ENCODE peak calls at places on chromosomes 16 and 17, in five cellular contexts. M is CD4-positive, alpha-beta T cell; E is GOT3; D is central memory CD4-positive, alpha-beta T cell; Y is NCI-H460. X is an unnamed sample.

GRCh38 chr16:28326881-28327610 is 34.7 kb downstream of the SBK1 start:
- DNase-seq in D (peak), M (peak), Y (peak), E (no peak), X (no peak)

GRCh38 chr16:85028638-85029412 is 1.2 kb downstream of the KIAA0513 start:
- DNase-seq in D (peak), E (no peak), Y (no peak), M (peak), X (no peak)

GRCh38 chr17:7552621-7553051 is 3.8 kb downstream of the TNFSF12 start:
- DNase-seq in D (peak), Y (no peak), M (no peak), E (no peak), X (no peak)

GRCh38 chr17:9291912-9292562 is 270.7 kb downstream of the NTN1 start:
- DNase-seq in E (no peak), Y (peak), D (no peak), M (peak), X (no peak)

GRCh38 chr17:78197147-78197830 is 10.1 kb downstream of the AFMID start:
- DNase-seq in E (no peak), M (no peak), Y (no peak), D (no peak), X (no peak)

GRCh38 chr17:19433727-19434340 is 22.8 kb downstream of the RNF112 start:
- DNase-seq in M (no peak), E (no peak), D (no peak), Y (no peak), X (no peak)

GRCh38 chr16:21526923-21527807 is 72.2 kb upstream of the METTL9 start:
- DNase-seq in Y (no peak), D (no peak), M (no peak), E (no peak), X (no peak)

GRCh38 chr16:50940275-50940854 is 198.5 kb downstream of the CYLD start:
- DNase-seq in E (no peak), D (no peak), Y (no peak), M (no peak), X (no peak)

GRCh38 chr16:1057252-1057932 is 15.2 kb upstream of the SSTR5 start:
- DNase-seq in Y (peak), M (peak), D (peak), E (peak), X (no peak)

GRCh38 chr17:71760062-71760720 is 360.6 kb upstream of the SOX9 start:
- DNase-seq in E (no peak), D (no peak), M (no peak), Y (no peak), X (no peak)

GRCh38 chr17:39194089-39194984 is 3.1 kb downstream of the CACNB1 start:
- DNase-seq in E (no peak), D (no peak), Y (peak), M (no peak), X (no peak)

GRCh38 chr17:19714542-19715411 is 1.6 kb downstream of the SLC47A2 start:
- DNase-seq in M (no peak), Y (no peak), D (no peak), E (no peak), X (no peak)

GRCh38 chr16:81539009-81539820 is 94.6 kb downstream of the CMIP start:
- DNase-seq in Y (no peak), M (no peak), E (no peak), D (no peak), X (no peak)

GRCh38 chr16:67158637-67159600 is 790 bp downstream of the TRADD start:
- DNase-seq in E (no peak), M (peak), Y (no peak), D (peak), X (no peak)

GRCh38 chr16:89142474-89143197 is 28.9 kb upstream of the CDH15 start:
- DNase-seq in Y (no peak), D (no peak), E (no peak), M (no peak), X (no peak)

GRCh38 chr16:71474864-71475263 is 12.8 kb upstream of the ZNF23 start:
- DNase-seq in M (no peak), D (no peak), Y (no peak), E (no peak), X (no peak)

X was measured in brain pericyte.